ENCODE peak calls at places on chromosomes 13 and 19, in eight cellular contexts. One of them, this sample, is unnamed.

GRCh38 chr13:30053904-30054303 is 203.5 kb upstream of the UBL3 start:
- DNase-seq in heart left ventricle: no peak
- DNase-seq in astrocyte of the spinal cord: no peak
- DNase-seq in ovary: no peak
- DNase-seq in AG04450: no peak
- DNase-seq in psoas muscle: no peak
- DNase-seq in left ventricle myocardium inferior: no peak
- DNase-seq in tibial artery: no peak
- DNase-seq in this sample: no peak

GRCh38 chr13:100128373-100128772 is 39.5 kb downstream of the PCCA start:
- DNase-seq in astrocyte of the spinal cord: peak
- DNase-seq in tibial artery: no peak
- DNase-seq in AG04450: peak
- DNase-seq in heart left ventricle: no peak
- DNase-seq in ovary: no peak
- DNase-seq in psoas muscle: no peak
- DNase-seq in left ventricle myocardium inferior: no peak
- DNase-seq in this sample: no peak

GRCh38 chr19:29837448-29837961 is 25.7 kb downstream of the CCNE1 start:
- DNase-seq in astrocyte of the spinal cord: no peak
- DNase-seq in ovary: no peak
- DNase-seq in tibial artery: no peak
- DNase-seq in left ventricle myocardium inferior: no peak
- DNase-seq in heart left ventricle: no peak
- DNase-seq in psoas muscle: no peak
- DNase-seq in AG04450: no peak
- DNase-seq in this sample: no peak

GRCh38 chr19:49631279-49631588 is 8.7 kb downstream of the RRAS start:
- DNase-seq in astrocyte of the spinal cord: no peak
- DNase-seq in ovary: no peak
- DNase-seq in psoas muscle: no peak
- DNase-seq in AG04450: no peak
- DNase-seq in heart left ventricle: no peak
- DNase-seq in left ventricle myocardium inferior: no peak
- DNase-seq in tibial artery: no peak
- DNase-seq in this sample: no peak

GRCh38 chr19:5788422-5788821 is 2.5 kb downstream of the DUS3L start:
- DNase-seq in left ventricle myocardium inferior: no peak
- DNase-seq in tibial artery: no peak
- DNase-seq in heart left ventricle: no peak
- DNase-seq in AG04450: no peak
- DNase-seq in astrocyte of the spinal cord: no peak
- DNase-seq in ovary: no peak
- DNase-seq in psoas muscle: no peak
- DNase-seq in this sample: no peak

GRCh38 chr19:14553042-14553938 is 18.6 kb downstream of the NDUFB7 start:
- DNase-seq in tibial artery: no peak
- DNase-seq in left ventricle myocardium inferior: no peak
- DNase-seq in ovary: no peak
- DNase-seq in psoas muscle: no peak
- DNase-seq in AG04450: no peak
- DNase-seq in astrocyte of the spinal cord: no peak
- DNase-seq in heart left ventricle: no peak
- DNase-seq in this sample: no peak

GRCh38 chr19:28293685-28294084 is 919.3 kb downstream of the UQCRFS1 start:
- DNase-seq in psoas muscle: no peak
- DNase-seq in astrocyte of the spinal cord: no peak
- DNase-seq in tibial artery: no peak
- DNase-seq in left ventricle myocardium inferior: no peak
- DNase-seq in AG04450: no peak
- DNase-seq in ovary: no peak
- DNase-seq in heart left ventricle: no peak
- DNase-seq in this sample: no peak

GRCh38 chr13:30268673-30269072 is 38.7 kb downstream of the KATNAL1 start:
- DNase-seq in psoas muscle: no peak
- DNase-seq in ovary: no peak
- DNase-seq in heart left ventricle: no peak
- DNase-seq in left ventricle myocardium inferior: no peak
- DNase-seq in AG04450: no peak
- DNase-seq in tibial artery: no peak
- DNase-seq in astrocyte of the spinal cord: no peak
- DNase-seq in this sample: no peak

GRCh38 chr13:61414136-61414535 is 1.5 kb downstream of the PCDH20 start:
- DNase-seq in left ventricle myocardium inferior: no peak
- DNase-seq in psoas muscle: no peak
- DNase-seq in AG04450: no peak
- DNase-seq in ovary: no peak
- DNase-seq in astrocyte of the spinal cord: no peak
- DNase-seq in heart left ventricle: no peak
- DNase-seq in tibial artery: no peak
- DNase-seq in this sample: no peak

GRCh38 chr13:29754486-29754806 is 96.0 kb downstream of the UBL3 start:
- DNase-seq in ovary: no peak
- DNase-seq in tibial artery: no peak
- DNase-seq in left ventricle myocardium inferior: no peak
- DNase-seq in astrocyte of the spinal cord: peak
- DNase-seq in psoas muscle: no peak
- DNase-seq in AG04450: no peak
- DNase-seq in heart left ventricle: no peak
- DNase-seq in this sample: no peak

GRCh38 chr13:114222461-114222968 is 12.2 kb upstream of the CDC16 start:
- DNase-seq in heart left ventricle: peak
- DNase-seq in left ventricle myocardium inferior: no peak
- DNase-seq in psoas muscle: no peak
- DNase-seq in tibial artery: no peak
- DNase-seq in AG04450: no peak
- DNase-seq in ovary: no peak
- DNase-seq in astrocyte of the spinal cord: no peak
- DNase-seq in this sample: no peak

GRCh38 chr19:45164577-45165335 is 4.0 kb upstream of the NKPD1 start:
- DNase-seq in AG04450: no peak
- DNase-seq in astrocyte of the spinal cord: peak
- DNase-seq in psoas muscle: peak
- DNase-seq in heart left ventricle: peak
- DNase-seq in ovary: peak
- DNase-seq in tibial artery: no peak
- DNase-seq in left ventricle myocardium inferior: peak
- DNase-seq in this sample: peak

GRCh38 chr19:46634045-46634655 is 1.9 kb downstream of the GNG8 start:
- DNase-seq in tibial artery: peak
- DNase-seq in heart left ventricle: peak
- DNase-seq in ovary: peak
- DNase-seq in AG04450: no peak
- DNase-seq in astrocyte of the spinal cord: peak
- DNase-seq in left ventricle myocardium inferior: peak
- DNase-seq in psoas muscle: peak
- DNase-seq in this sample: no peak

GRCh38 chr19:38735257-38735686 is 9.0 kb downstream of the CAPN12 start:
- DNase-seq in tibial artery: peak
- DNase-seq in heart left ventricle: no peak
- DNase-seq in astrocyte of the spinal cord: no peak
- DNase-seq in AG04450: no peak
- DNase-seq in ovary: peak
- DNase-seq in psoas muscle: no peak
- DNase-seq in left ventricle myocardium inferior: no peak
- DNase-seq in this sample: no peak

GRCh38 chr13:111215081-111216047 is 100.3 kb downstream of the ARHGEF7 start:
- DNase-seq in psoas muscle: peak
- DNase-seq in ovary: no peak
- DNase-seq in AG04450: no peak
- DNase-seq in tibial artery: no peak
- DNase-seq in astrocyte of the spinal cord: no peak
- DNase-seq in heart left ventricle: no peak
- DNase-seq in left ventricle myocardium inferior: no peak
- DNase-seq in this sample: no peak

GRCh38 chr13:111491021-111491420 is 170.6 kb downstream of the TEX29 start:
- DNase-seq in AG04450: no peak
- DNase-seq in heart left ventricle: no peak
- DNase-seq in tibial artery: peak
- DNase-seq in psoas muscle: no peak
- DNase-seq in left ventricle myocardium inferior: no peak
- DNase-seq in astrocyte of the spinal cord: no peak
- DNase-seq in ovary: no peak
- DNase-seq in this sample: no peak

GRCh38 chr13:30334663-30335386 is 27.5 kb upstream of the KATNAL1 start:
- DNase-seq in ovary: no peak
- DNase-seq in psoas muscle: no peak
- DNase-seq in left ventricle myocardium inferior: no peak
- DNase-seq in AG04450: no peak
- DNase-seq in astrocyte of the spinal cord: peak
- DNase-seq in heart left ventricle: no peak
- DNase-seq in tibial artery: no peak
- DNase-seq in this sample: no peak

GRCh38 chr19:18287836-18288772 is 6.7 kb upstream of the JUND start:
- DNase-seq in AG04450: no peak
- DNase-seq in left ventricle myocardium inferior: no peak
- DNase-seq in ovary: peak
- DNase-seq in psoas muscle: no peak
- DNase-seq in heart left ventricle: no peak
- DNase-seq in tibial artery: no peak
- DNase-seq in astrocyte of the spinal cord: peak
- DNase-seq in this sample: no peak
- TF ChIP-seq CTCF in AG04450: no peak
- TF ChIP-seq CTCF in left ventricle myocardium inferior: no peak
- TF ChIP-seq CTCF in ovary: no peak
- TF ChIP-seq CTCF in psoas muscle: no peak
- TF ChIP-seq CTCF in heart left ventricle: no peak
- TF ChIP-seq CTCF in tibial artery: no peak
- TF ChIP-seq CTCF in astrocyte of the spinal cord: peak
- TF ChIP-seq CTCF in this sample: no peak

DNA sequence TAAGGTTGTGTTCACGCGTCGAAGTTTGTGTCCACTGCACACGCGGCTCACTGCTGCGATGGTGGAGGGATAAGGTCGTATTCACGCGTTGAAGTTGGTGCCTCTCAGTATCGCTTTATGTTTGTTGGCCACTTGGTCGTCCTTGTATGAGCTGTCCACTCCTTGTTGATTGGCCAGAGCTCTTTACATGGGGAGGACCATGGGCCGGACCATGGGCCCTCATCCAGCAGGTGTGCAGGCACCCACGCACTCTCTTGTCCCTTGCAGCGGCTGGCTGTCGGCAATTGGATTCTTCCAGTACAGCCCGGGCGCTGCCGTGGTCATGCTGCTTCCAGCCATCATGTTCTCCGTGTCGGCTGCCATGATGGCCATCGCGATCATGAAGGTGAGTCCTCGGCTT is 17.6 kb downstream of the ADAT3 start:
- DNase-seq in astrocyte of the spinal cord: no peak
- DNase-seq in AG04450: no peak
- DNase-seq in heart left ventricle: no peak
- DNase-seq in left ventricle myocardium inferior: no peak
- DNase-seq in tibial artery: no peak
- DNase-seq in psoas muscle: no peak
- DNase-seq in ovary: no peak
- DNase-seq in this sample: no peak
- H3K4me3 ChIP-seq in astrocyte of the spinal cord: no peak
- H3K4me3 ChIP-seq in AG04450: no peak
- H3K4me3 ChIP-seq in heart left ventricle: no peak
- H3K4me3 ChIP-seq in left ventricle myocardium inferior: no peak
- H3K4me3 ChIP-seq in tibial artery: no peak
- H3K4me3 ChIP-seq in psoas muscle: no peak
- H3K4me3 ChIP-seq in ovary: no peak
- H3K4me3 ChIP-seq in this sample: no peak

GRCh38 chr19:42254850-42255765 is at the start of gene ERF:
- DNase-seq in tibial artery: peak
- DNase-seq in heart left ventricle: peak
- DNase-seq in psoas muscle: peak
- DNase-seq in AG04450: peak
- DNase-seq in left ventricle myocardium inferior: peak
- DNase-seq in astrocyte of the spinal cord: peak
- DNase-seq in ovary: peak
- DNase-seq in this sample: no peak

GRCh38 chr19:42253245-42254082 is 1.5 kb downstream of the ERF start:
- DNase-seq in AG04450: no peak
- DNase-seq in psoas muscle: peak
- DNase-seq in left ventricle myocardium inferior: peak
- DNase-seq in tibial artery: peak
- DNase-seq in ovary: peak
- DNase-seq in astrocyte of the spinal cord: peak
- DNase-seq in heart left ventricle: peak
- DNase-seq in this sample: no peak

GRCh38 chr19:42252365-42253244 is 2.3 kb downstream of the ERF start:
- DNase-seq in AG04450: no peak
- DNase-seq in left ventricle myocardium inferior: peak
- DNase-seq in astrocyte of the spinal cord: peak
- DNase-seq in heart left ventricle: peak
- DNase-seq in tibial artery: peak
- DNase-seq in psoas muscle: no peak
- DNase-seq in ovary: peak
- DNase-seq in this sample: no peak

GRCh38 chr19:42255766-42256750 is 1.1 kb upstream of the ERF start:
- DNase-seq in ovary: peak
- DNase-seq in astrocyte of the spinal cord: peak
- DNase-seq in left ventricle myocardium inferior: peak
- DNase-seq in AG04450: no peak
- DNase-seq in heart left ventricle: peak
- DNase-seq in psoas muscle: no peak
- DNase-seq in tibial artery: peak
- DNase-seq in this sample: no peak

DNA sequence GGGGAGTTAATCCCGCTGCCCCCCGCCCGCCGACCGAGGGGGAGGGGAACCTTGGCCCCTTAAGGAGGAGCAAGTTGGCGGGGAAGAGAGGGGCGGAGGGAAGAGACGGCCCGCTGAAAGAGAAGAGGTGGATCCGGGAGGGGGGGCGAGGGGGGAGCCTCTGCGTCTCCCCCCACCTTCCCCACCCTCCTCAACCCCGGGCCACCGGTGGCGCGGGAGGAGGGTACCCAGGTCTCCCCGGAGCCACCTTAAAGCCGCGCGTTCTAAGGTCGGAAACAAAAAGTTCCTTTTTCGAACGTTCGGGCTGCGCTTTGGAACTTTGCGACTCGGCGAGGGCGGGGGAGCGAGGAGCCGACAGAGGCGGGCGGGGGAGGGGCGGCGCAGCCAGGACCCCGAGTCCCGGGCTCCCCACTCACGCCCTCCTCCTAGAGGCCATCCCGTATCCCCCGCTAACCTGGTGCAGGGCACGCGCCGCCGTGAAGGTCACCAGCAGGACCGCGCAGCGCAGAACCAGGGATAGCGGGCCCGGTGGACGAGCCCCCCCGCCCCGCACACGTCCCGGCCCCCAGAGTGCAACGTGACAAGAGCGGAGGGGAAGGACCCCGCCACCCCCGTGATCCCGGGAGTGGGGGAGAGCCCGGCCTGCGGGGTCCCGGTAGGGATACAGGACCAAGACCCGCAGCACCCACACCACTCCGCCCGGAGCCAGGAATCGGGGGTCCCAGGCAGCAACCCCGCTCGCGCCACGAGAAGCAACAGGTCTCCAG is 662 bp downstream of the ERF start:
- DNase-seq in tibial artery: peak
- DNase-seq in astrocyte of the spinal cord: peak
- DNase-seq in ovary: peak
- DNase-seq in heart left ventricle: peak
- DNase-seq in AG04450: no peak
- DNase-seq in psoas muscle: peak
- DNase-seq in left ventricle myocardium inferior: peak
- DNase-seq in this sample: no peak
- TF ChIP-seq CTCF in tibial artery: no peak
- TF ChIP-seq CTCF in astrocyte of the spinal cord: no peak
- TF ChIP-seq CTCF in ovary: no peak
- TF ChIP-seq CTCF in heart left ventricle: no peak
- TF ChIP-seq CTCF in AG04450: no peak
- TF ChIP-seq CTCF in psoas muscle: no peak
- TF ChIP-seq CTCF in left ventricle myocardium inferior: peak
- TF ChIP-seq CTCF in this sample: no peak

GRCh38 chr13:73119612-73120011 is 60.8 kb downstream of the KLF5 start:
- DNase-seq in AG04450: no peak
- DNase-seq in astrocyte of the spinal cord: no peak
- DNase-seq in heart left ventricle: no peak
- DNase-seq in ovary: no peak
- DNase-seq in psoas muscle: no peak
- DNase-seq in left ventricle myocardium inferior: no peak
- DNase-seq in tibial artery: no peak
- DNase-seq in this sample: no peak
- H3K4me3 ChIP-seq in AG04450: no peak
- H3K4me3 ChIP-seq in astrocyte of the spinal cord: no peak
- H3K4me3 ChIP-seq in heart left ventricle: no peak
- H3K4me3 ChIP-seq in ovary: no peak
- H3K4me3 ChIP-seq in psoas muscle: no peak
- H3K4me3 ChIP-seq in left ventricle myocardium inferior: no peak
- H3K4me3 ChIP-seq in tibial artery: no peak
- H3K4me3 ChIP-seq in this sample: no peak